ENCODE peak calls at places on chromosome 19, in four cellular contexts. One of them, this sample, is unnamed.

GRCh38 chr19:6590458-6591319 is at the start of gene CD70:
- DNase-seq in fibroblast of the aortic adventitia: no peak
- DNase-seq in mesenchymal stem cell: no peak
- DNase-seq in mucosa of descending colon: peak
- DNase-seq in this sample: peak

GRCh38 chr19:36488816-36489138 is 584 bp downstream of the ZNF566 start:
- DNase-seq in fibroblast of the aortic adventitia: no peak
- DNase-seq in mesenchymal stem cell: no peak
- DNase-seq in mucosa of descending colon: no peak
- DNase-seq in this sample: peak

GRCh38 chr19:32976223-32976805 is 4.3 kb downstream of the FAAP24 start:
- DNase-seq in fibroblast of the aortic adventitia: peak
- DNase-seq in mesenchymal stem cell: peak
- DNase-seq in mucosa of descending colon: peak
- DNase-seq in this sample: peak

GRCh38 chr19:13974073-13974472 is 21.8 kb downstream of the DCAF15 start:
- DNase-seq in fibroblast of the aortic adventitia: no peak
- DNase-seq in mesenchymal stem cell: no peak
- DNase-seq in mucosa of descending colon: no peak
- DNase-seq in this sample: peak

GRCh38 chr19:15252398-15253018 is 20.3 kb upstream of the EPHX3 start:
- DNase-seq in fibroblast of the aortic adventitia: peak
- DNase-seq in mesenchymal stem cell: no peak
- DNase-seq in mucosa of descending colon: no peak
- DNase-seq in this sample: peak

GRCh38 chr19:53808710-53809125 is 15.4 kb downstream of the NLRP12 start:
- DNase-seq in fibroblast of the aortic adventitia: peak
- DNase-seq in mesenchymal stem cell: peak
- DNase-seq in mucosa of descending colon: no peak
- DNase-seq in this sample: peak

GRCh38 chr19:15199652-15200574 is 882 bp downstream of the NOTCH3 start:
- DNase-seq in fibroblast of the aortic adventitia: no peak
- DNase-seq in mesenchymal stem cell: peak
- DNase-seq in mucosa of descending colon: no peak
- DNase-seq in this sample: peak

GRCh38 chr19:19256072-19256969 is 16.8 kb downstream of the TM6SF2 start:
- DNase-seq in fibroblast of the aortic adventitia: no peak
- DNase-seq in mesenchymal stem cell: no peak
- DNase-seq in mucosa of descending colon: no peak
- DNase-seq in this sample: no peak

GRCh38 chr19:11797491-11797890 is 832 bp upstream of the ZNF491 start:
- DNase-seq in fibroblast of the aortic adventitia: peak
- DNase-seq in mesenchymal stem cell: peak
- DNase-seq in mucosa of descending colon: peak
- DNase-seq in this sample: peak

GRCh38 chr19:12521996-12522395 is 29.3 kb downstream of the ZNF564 start:
- DNase-seq in fibroblast of the aortic adventitia: no peak
- DNase-seq in mesenchymal stem cell: no peak
- DNase-seq in mucosa of descending colon: no peak
- DNase-seq in this sample: peak

GRCh38 chr19:29623726-29624488 is 17.8 kb downstream of the POP4 start:
- DNase-seq in fibroblast of the aortic adventitia: no peak
- DNase-seq in mesenchymal stem cell: no peak
- DNase-seq in mucosa of descending colon: peak
- DNase-seq in this sample: no peak

GRCh38 chr19:906480-906879 is 6.5 kb downstream of the R3HDM4 start:
- DNase-seq in fibroblast of the aortic adventitia: no peak
- DNase-seq in mesenchymal stem cell: no peak
- DNase-seq in mucosa of descending colon: no peak
- DNase-seq in this sample: no peak

GRCh38 chr19:54422136-54422535 is 6.9 kb downstream of the TTYH1 start:
- DNase-seq in fibroblast of the aortic adventitia: no peak
- DNase-seq in mesenchymal stem cell: no peak
- DNase-seq in mucosa of descending colon: no peak
- DNase-seq in this sample: no peak

GRCh38 chr19:17784201-17785008 is 10.5 kb upstream of the B3GNT3 start:
- DNase-seq in fibroblast of the aortic adventitia: peak
- DNase-seq in mesenchymal stem cell: peak
- DNase-seq in mucosa of descending colon: peak
- DNase-seq in this sample: peak

GRCh38 chr19:982567-983170 is 1.5 kb upstream of the WDR18 start:
- DNase-seq in fibroblast of the aortic adventitia: peak
- DNase-seq in mesenchymal stem cell: peak
- DNase-seq in mucosa of descending colon: peak
- DNase-seq in this sample: peak

GRCh38 chr19:46426506-46427162 is 2.1 kb downstream of the PNMA8C start:
- DNase-seq in fibroblast of the aortic adventitia: peak
- DNase-seq in mesenchymal stem cell: peak
- DNase-seq in mucosa of descending colon: no peak
- DNase-seq in this sample: peak

GRCh38 chr19:55080121-55080914 is 4.6 kb downstream of the EPS8L1 start:
- DNase-seq in fibroblast of the aortic adventitia: peak
- DNase-seq in mesenchymal stem cell: peak
- DNase-seq in mucosa of descending colon: peak
- DNase-seq in this sample: peak

GRCh38 chr19:16301999-16302694 is 22.5 kb upstream of the KLF2 start:
- DNase-seq in fibroblast of the aortic adventitia: peak
- DNase-seq in mesenchymal stem cell: no peak
- DNase-seq in mucosa of descending colon: no peak
- DNase-seq in this sample: no peak

GRCh38 chr19:48468806-48469055 is 438 bp upstream of the CYTH2 start:
- DNase-seq in fibroblast of the aortic adventitia: no peak
- DNase-seq in mesenchymal stem cell: no peak
- DNase-seq in mucosa of descending colon: no peak
- DNase-seq in this sample: no peak

GRCh38 chr19:35797663-35798062 is 15.0 kb downstream of the PRODH2 start:
- DNase-seq in fibroblast of the aortic adventitia: no peak
- DNase-seq in mesenchymal stem cell: no peak
- DNase-seq in mucosa of descending colon: no peak
- DNase-seq in this sample: no peak

GRCh38 chr19:39212377-39212742 is 8.3 kb upstream of the SYCN start:
- DNase-seq in fibroblast of the aortic adventitia: peak
- DNase-seq in mesenchymal stem cell: peak
- DNase-seq in mucosa of descending colon: peak
- DNase-seq in this sample: peak

GRCh38 chr19:35517342-35517741 is 3.9 kb upstream of the DMKN start:
- DNase-seq in fibroblast of the aortic adventitia: no peak
- DNase-seq in mesenchymal stem cell: no peak
- DNase-seq in mucosa of descending colon: no peak
- DNase-seq in this sample: no peak

GRCh38 chr19:2461751-2462634 is 5.2 kb upstream of the LMNB2 start:
- DNase-seq in fibroblast of the aortic adventitia: peak
- DNase-seq in mesenchymal stem cell: peak
- DNase-seq in mucosa of descending colon: peak
- DNase-seq in this sample: no peak

GRCh38 chr19:2464389-2464788 is 7.6 kb upstream of the LMNB2 start:
- DNase-seq in fibroblast of the aortic adventitia: no peak
- DNase-seq in mesenchymal stem cell: no peak
- DNase-seq in mucosa of descending colon: no peak
- DNase-seq in this sample: no peak

GRCh38 chr19:2458054-2458453 is 1.3 kb upstream of the LMNB2 start:
- DNase-seq in fibroblast of the aortic adventitia: no peak
- DNase-seq in mesenchymal stem cell: no peak
- DNase-seq in mucosa of descending colon: no peak
- DNase-seq in this sample: no peak

GRCh38 chr19:2460245-2460644 is 3.5 kb upstream of the LMNB2 start:
- DNase-seq in fibroblast of the aortic adventitia: no peak
- DNase-seq in mesenchymal stem cell: no peak
- DNase-seq in mucosa of descending colon: no peak
- DNase-seq in this sample: no peak

DNA sequence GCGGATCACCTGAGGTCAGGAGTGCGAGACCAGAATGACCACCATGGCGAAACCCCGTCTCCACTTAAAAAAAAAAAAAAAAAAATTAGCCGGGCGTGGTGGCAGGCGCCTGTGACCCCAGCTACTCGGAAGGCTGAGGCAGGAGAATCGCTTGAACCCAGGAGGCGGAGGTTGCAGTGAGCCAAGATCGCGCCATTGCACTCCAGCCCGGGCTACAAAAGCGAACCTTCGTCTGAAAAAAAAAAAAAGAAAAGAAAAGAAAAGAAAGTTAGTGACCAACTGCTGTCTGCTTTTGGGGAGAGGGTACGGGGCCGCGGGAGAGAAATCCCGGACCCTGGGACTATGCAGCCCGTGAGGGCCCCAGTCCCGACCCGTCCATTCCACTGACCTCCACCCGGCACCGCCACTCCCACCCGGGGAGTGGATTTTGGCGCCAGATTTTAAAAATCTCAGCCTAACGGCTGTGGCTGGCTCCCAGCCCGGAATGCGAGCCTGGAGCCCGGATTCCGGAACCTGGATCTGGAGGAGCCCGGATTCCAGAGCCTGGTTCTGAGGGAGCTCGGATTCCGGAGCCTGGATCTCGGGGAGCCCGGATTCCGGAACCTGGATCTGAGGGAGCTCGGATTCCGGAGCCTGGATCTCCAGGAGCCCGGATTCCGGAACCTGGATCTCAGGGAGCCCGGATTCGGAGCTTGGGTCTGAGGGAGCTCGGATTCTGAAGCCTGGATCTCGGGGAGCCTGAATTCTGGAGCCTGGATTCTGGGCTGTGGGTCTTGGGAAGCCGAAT is 6.1 kb upstream of the LMNB2 start:
- DNase-seq in fibroblast of the aortic adventitia: peak
- DNase-seq in mesenchymal stem cell: peak
- DNase-seq in mucosa of descending colon: peak
- DNase-seq in this sample: peak
- H3K4me3 ChIP-seq in fibroblast of the aortic adventitia: peak
- H3K4me3 ChIP-seq in mesenchymal stem cell: peak
- H3K4me3 ChIP-seq in mucosa of descending colon: no peak
- H3K4me3 ChIP-seq in this sample: peak

GRCh38 chr19:28542394-28543243 is 670.3 kb downstream of the UQCRFS1 start:
- DNase-seq in fibroblast of the aortic adventitia: no peak
- DNase-seq in mesenchymal stem cell: no peak
- DNase-seq in mucosa of descending colon: no peak
- DNase-seq in this sample: no peak

GRCh38 chr19:28541602-28542393 is 671.2 kb downstream of the UQCRFS1 start:
- DNase-seq in fibroblast of the aortic adventitia: no peak
- DNase-seq in mesenchymal stem cell: no peak
- DNase-seq in mucosa of descending colon: no peak
- DNase-seq in this sample: no peak

GRCh38 chr19:28539759-28540158 is 673.2 kb downstream of the UQCRFS1 start:
- DNase-seq in fibroblast of the aortic adventitia: no peak
- DNase-seq in mesenchymal stem cell: no peak
- DNase-seq in mucosa of descending colon: no peak
- DNase-seq in this sample: no peak

GRCh38 chr19:28543244-28543776 is 669.6 kb downstream of the UQCRFS1 start:
- DNase-seq in fibroblast of the aortic adventitia: no peak
- DNase-seq in mesenchymal stem cell: no peak
- DNase-seq in mucosa of descending colon: no peak
- DNase-seq in this sample: no peak

GRCh38 chr19:28541029-28541428 is 671.9 kb downstream of the UQCRFS1 start:
- DNase-seq in fibroblast of the aortic adventitia: no peak
- DNase-seq in mesenchymal stem cell: no peak
- DNase-seq in mucosa of descending colon: no peak
- DNase-seq in this sample: no peak
- H3K4me3 ChIP-seq in fibroblast of the aortic adventitia: no peak
- H3K4me3 ChIP-seq in mesenchymal stem cell: no peak
- H3K4me3 ChIP-seq in mucosa of descending colon: no peak
- H3K4me3 ChIP-seq in this sample: no peak

DNA sequence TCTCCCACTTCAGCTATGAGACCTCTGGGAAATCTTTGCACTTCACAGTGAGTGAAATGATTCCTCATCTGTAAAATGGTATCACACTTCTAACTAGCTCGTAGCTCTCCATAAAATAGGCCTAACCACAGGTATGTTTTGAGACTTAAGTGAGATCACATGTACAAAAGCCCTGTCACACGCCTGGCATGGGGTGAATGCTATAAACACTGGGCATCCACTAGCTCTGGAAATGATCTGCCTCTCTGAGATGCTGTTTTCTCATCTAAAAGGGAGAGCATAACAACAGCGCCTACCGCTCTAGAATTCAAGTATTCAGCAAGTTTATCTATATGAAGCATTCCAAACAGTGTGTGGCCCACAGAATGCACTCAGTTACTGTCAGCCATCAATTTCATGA is 2.2 kb downstream of the AKT2 start:
- DNase-seq in fibroblast of the aortic adventitia: no peak
- DNase-seq in mesenchymal stem cell: no peak
- DNase-seq in mucosa of descending colon: no peak
- DNase-seq in this sample: no peak
- H3K4me3 ChIP-seq in fibroblast of the aortic adventitia: peak
- H3K4me3 ChIP-seq in mesenchymal stem cell: peak
- H3K4me3 ChIP-seq in mucosa of descending colon: no peak
- H3K4me3 ChIP-seq in this sample: no peak

GRCh38 chr19:34276614-34277013 is 22.3 kb downstream of the GARRE1 start:
- DNase-seq in fibroblast of the aortic adventitia: no peak
- DNase-seq in mesenchymal stem cell: no peak
- DNase-seq in mucosa of descending colon: no peak
- DNase-seq in this sample: no peak
- H3K4me3 ChIP-seq in fibroblast of the aortic adventitia: no peak
- H3K4me3 ChIP-seq in mesenchymal stem cell: no peak
- H3K4me3 ChIP-seq in mucosa of descending colon: no peak
- H3K4me3 ChIP-seq in this sample: no peak